ENCODE peak calls at places on chromosomes 4 and X, in four cellular contexts. G is GM23248, W is body of pancreas, H is neuronal stem cell. R is an unnamed sample. For H3K4me1, the result is how much of the 10 kb centered on the place peaks cover.

GRCh38 chr4:55312491-55313101 is 33.4 kb upstream of the SRD5A3 start:
- DNase-seq in H (no peak), G (peak), W (peak), R (peak)

GRCh38 chr4:183607894-183608293 is 51.1 kb downstream of the RWDD4 start:
- DNase-seq in H (no peak), W (no peak), G (no peak), R (no peak)

GRCh38 chr4:98484031-98484430 is 174.4 kb downstream of the TSPAN5 start:
- DNase-seq in W (no peak), H (no peak), G (peak), R (no peak)

GRCh38 chr4:29553842-29554241 is 1166.3 kb upstream of the PCDH7 start:
- DNase-seq in W (no peak), G (no peak), H (no peak), R (peak)

GRCh38 chr4:3215256-3215655 is 33.7 kb upstream of the MSANTD1 start:
- DNase-seq in H (no peak), G (no peak), W (no peak), R (no peak)

GRCh38 chrX:119181491-119181890 is 53.9 kb upstream of the KIAA1210 start:
- DNase-seq in W (peak), H (no peak), G (peak), R (no peak)

GRCh38 chr4:107801766-107802211 is 22.9 kb upstream of the SGMS2 start:
- DNase-seq in H (no peak), G (peak), W (no peak), R (peak)

GRCh38 chr4:48008021-48008596 is 8.4 kb downstream of the CNGA1 start:
- DNase-seq in G (no peak), W (no peak), H (peak), R (no peak)

GRCh38 chr4:10063544-10064300 is 42.4 kb upstream of the SLC2A9 start:
- DNase-seq in H (peak), G (peak), W (peak), R (peak)

GRCh38 chr4:90842960-90843359 is 715.8 kb downstream of the CCSER1 start:
- DNase-seq in H (no peak), G (no peak), W (peak), R (no peak)

GRCh38 chr4:57658188-57658587 is 548.0 kb upstream of the IGFBP7 start:
- DNase-seq in H (no peak), W (no peak), G (no peak), R (no peak)

GRCh38 chr4:98608343-98608742 is 50.1 kb downstream of the TSPAN5 start:
- DNase-seq in W (no peak), G (no peak), H (no peak), R (no peak)

GRCh38 chrX:48580662-48581061 is 6.4 kb downstream of the RBM3 start:
- DNase-seq in H (no peak), G (no peak), W (no peak), R (no peak)

GRCh38 chrX:122272011-122272410 is 912.1 kb upstream of the GRIA3 start:
- DNase-seq in G (no peak), H (no peak), W (no peak), R (peak)

GRCh38 chr4:41181037-41181436 is 33.3 kb downstream of the APBB2 start:
- DNase-seq in W (no peak), H (no peak), G (no peak), R (no peak)

GRCh38 chr4:3405176-3405575 is 36.6 kb upstream of the HGFAC start:
- DNase-seq in W (no peak), H (no peak), G (no peak), R (no peak)

GRCh38 chr4:32985256-32985655 is 2265.1 kb downstream of the PCDH7 start:
- DNase-seq in W (no peak), G (peak), H (no peak), R (peak)

GRCh38 chr4:109134921-109135320 is 167.5 kb downstream of the COL25A1 start:
- DNase-seq in W (no peak), H (no peak), G (no peak), R (no peak)

GRCh38 chr4:6811165-6811564 is 28.6 kb downstream of the KIAA0232 start:
- DNase-seq in G (no peak), W (no peak), H (no peak), R (no peak)

GRCh38 chrX:102835504-102836146 is 101.4 kb upstream of the RAB40AL start:
- DNase-seq in W (peak), H (no peak), G (peak), R (peak)

GRCh38 chr4:176845636-176846035 is 52.9 kb upstream of the VEGFC start:
- DNase-seq in H (no peak), W (no peak), G (peak), R (no peak)

GRCh38 chrX:54208531-54208930 is 25.5 kb upstream of the FAM120C start:
- DNase-seq in W (no peak), G (peak), H (no peak), R (peak)

GRCh38 chrX:134764202-134764785 is 106.0 kb upstream of the PLAC1 start:
- DNase-seq in G (peak), H (no peak), W (no peak), R (peak)

GRCh38 chr4:151231915-151232595 is 44.9 kb upstream of the PRSS48 start:
- DNase-seq in G (no peak), H (no peak), W (no peak), R (no peak)

GRCh38 chr4:118281611-118282442 is 71.0 kb downstream of the PRSS12 start:
- DNase-seq in H (no peak), G (peak), W (peak), R (peak)

GRCh38 chr4:87032884-87033533 is 98.2 kb downstream of the AFF1 start:
- DNase-seq in H (no peak), G (peak), W (no peak), R (peak)

GRCh38 chrX:115563633-115564182 is 2.7 kb downstream of the PLS3 start:
- DNase-seq in G (peak), H (no peak), W (no peak), R (peak)

GRCh38 chr4:145808021-145808650 is 128.2 kb downstream of the C4orf51 start:
- DNase-seq in H (no peak), G (peak), W (no peak), R (peak)

GRCh38 chrX:9285342-9285771 is 179.5 kb upstream of the TBL1X start:
- DNase-seq in H (no peak), G (no peak), W (no peak), R (no peak)

GRCh38 chr4:3223986-3224748 is 24.8 kb upstream of the MSANTD1 start:
- DNase-seq in G (no peak), W (no peak), H (no peak), R (no peak)

GRCh38 chr4:4364061-4364460 is 22.8 kb upstream of the NSG1 start:
- DNase-seq in W (no peak), G (no peak), H (no peak), R (no peak)

GRCh38 chr4:55356991-55357461 is 11.0 kb downstream of the SRD5A3 start:
- DNase-seq in W (no peak), G (peak), H (no peak), R (peak)

GRCh38 chr4:1532549-1533395 is 126.5 kb upstream of the NKX1-1 start:
- DNase-seq in W (no peak), H (no peak), G (no peak), R (no peak)

GRCh38 chrX:70439016-70439415 is 5.6 kb upstream of the DLG3 start:
- DNase-seq in H (no peak), W (no peak), G (peak), R (no peak)

DNA sequence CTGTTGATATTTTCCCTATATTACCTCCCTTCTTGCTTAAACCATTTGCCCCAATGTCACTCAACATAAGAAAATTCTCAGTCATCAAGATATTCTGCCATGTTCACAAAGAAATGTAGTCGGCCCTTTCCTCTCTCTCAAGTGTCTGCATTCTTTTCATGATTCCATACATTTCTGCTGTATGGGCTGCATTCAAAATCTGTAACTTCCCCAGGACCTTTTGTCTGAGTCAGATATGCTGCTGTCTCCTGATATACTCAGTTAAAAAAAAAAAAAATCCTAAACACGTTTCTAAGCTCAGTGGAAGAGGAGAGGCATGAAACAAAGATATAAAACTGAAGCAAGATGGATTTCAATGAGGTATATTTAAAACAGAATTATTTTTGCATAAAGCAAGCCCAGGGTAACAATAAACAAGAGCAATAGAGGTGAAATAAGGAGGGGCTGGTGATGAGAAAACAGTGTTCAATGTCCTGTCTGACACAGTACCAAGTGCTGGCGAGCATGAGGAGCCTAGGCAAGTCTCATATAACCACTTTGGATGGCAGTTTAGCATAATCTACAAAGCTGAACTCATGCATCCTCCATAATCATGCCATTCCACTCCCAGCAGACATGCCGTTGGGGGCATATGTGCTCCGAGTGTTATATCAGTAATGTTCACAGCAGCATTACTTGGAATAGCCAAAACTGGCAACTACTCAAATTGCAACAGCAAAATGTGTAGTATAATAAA is 76.8 kb downstream of the MANBA start:
- DNase-seq in G (no peak), W (no peak), H (no peak), R (no peak)
- H3K4me1 ChIP-seq in G (under half), W (under half), H (under half), R (under half)

GRCh38 chr4:78337216-78337615 is 214.4 kb upstream of the ANXA3 start:
- DNase-seq in G (peak), H (no peak), W (no peak), R (peak)

GRCh38 chr4:78332974-78333373 is 218.6 kb upstream of the ANXA3 start:
- DNase-seq in H (no peak), W (no peak), G (no peak), R (peak)

GRCh38 chr4:78337621-78338020 is 213.9 kb upstream of the ANXA3 start:
- DNase-seq in W (no peak), G (no peak), H (no peak), R (no peak)

GRCh38 chr4:78331965-78332364 is 219.6 kb upstream of the ANXA3 start:
- DNase-seq in W (no peak), H (no peak), G (no peak), R (no peak)

DNA sequence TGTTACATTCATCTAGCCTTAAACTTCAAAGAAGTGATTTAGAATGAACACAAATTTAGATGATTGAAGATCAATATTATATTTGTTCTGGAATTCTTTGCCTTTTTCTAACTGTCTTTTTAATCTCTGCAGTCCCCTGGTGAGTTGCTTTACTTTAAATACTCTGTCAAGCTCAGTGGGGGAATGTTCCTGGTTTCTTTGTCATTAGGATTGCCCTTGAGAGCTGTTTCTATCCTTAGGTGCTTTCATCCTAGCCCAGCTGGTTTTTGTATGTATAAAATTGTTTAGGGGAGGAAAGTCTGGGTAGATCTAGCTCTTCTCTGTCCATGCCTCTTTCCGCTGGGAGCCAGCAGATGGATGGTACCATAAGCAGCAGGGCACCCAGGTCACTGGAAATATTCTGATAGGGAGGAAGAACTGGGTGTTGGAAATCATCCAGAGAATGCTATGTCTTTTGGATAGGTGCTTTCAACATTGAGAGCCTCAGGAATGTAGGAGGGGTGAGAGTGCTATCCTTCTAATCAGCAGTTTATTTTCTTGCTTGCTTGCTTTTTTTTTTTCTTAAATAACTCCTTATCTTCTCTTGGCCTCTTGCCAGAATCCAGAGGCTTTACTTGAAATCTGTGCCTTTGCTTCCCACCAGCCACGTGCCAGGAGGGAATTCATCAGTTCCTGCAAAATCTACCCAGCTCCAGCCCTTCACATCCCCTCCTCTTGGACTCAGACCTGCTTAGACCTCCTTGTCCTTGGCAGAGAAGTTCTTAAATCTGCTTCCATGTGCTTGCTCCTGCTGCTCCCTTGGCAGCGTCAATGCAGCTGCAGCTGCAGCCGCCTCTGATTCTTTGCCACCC is 215.3 kb upstream of the ANXA3 start:
- DNase-seq in W (no peak), H (no peak), G (peak), R (peak)
- H3K4me3 ChIP-seq in W (no peak), H (no peak), G (no peak), R (no peak)

GRCh38 chr4:68082758-68083157 is 46.9 kb downstream of the TMPRSS11F start:
- DNase-seq in W (no peak), G (no peak), H (no peak), R (no peak)
- H3K4me1 ChIP-seq in W (under half), G (under half), H (under half), R (under half)

DNA sequence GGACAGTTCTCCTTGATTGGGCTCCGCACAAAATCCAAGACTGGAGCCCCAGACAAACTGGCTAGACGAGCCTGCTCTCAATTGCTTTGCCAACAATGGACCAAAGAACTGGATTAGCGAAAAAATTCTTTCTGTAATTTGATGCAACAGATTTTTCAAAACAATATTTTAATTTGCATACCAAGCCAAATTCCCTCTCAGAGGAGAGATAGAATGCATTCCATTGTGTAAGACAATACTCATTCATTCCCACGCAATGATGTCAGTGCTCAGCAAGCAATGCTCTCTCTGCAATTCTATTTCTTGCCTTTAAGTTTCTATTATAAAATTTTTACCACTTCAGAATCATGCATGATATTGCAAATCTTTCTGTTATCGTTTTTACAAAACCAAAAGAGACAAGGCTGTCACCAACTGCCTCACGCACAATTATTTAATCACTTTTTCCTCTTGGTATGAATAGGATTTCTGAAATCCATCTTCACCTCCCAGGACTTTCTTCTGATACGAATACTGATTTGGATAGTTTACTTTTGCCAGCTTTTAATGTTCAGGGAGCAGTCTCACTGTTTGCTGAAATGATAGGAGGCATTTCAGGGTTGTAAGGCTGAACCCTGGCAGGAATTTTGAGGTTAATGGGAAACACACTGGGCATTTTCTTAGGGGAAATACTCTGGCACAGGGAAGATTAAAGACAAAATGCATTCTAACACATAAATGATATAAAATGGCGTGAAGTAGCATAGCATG is 46.1 kb upstream of the HCCS start:
- DNase-seq in G (peak), H (no peak), W (no peak), R (peak)
- H3K4me3 ChIP-seq in G (peak), H (no peak), W (no peak), R (peak)